ENCODE peak calls at places on chromosome 20, in nine cellular contexts. P, O, C, W, F, B, X, U and D are unnamed samples.

GRCh38 chr20:40744072-40744471 is 55.0 kb upstream of the MAFB start:
- DNase-seq in P (no peak), O (no peak), C (no peak), W (no peak), F (no peak), B (no peak), X (no peak), U (no peak), D (no peak)

GRCh38 chr20:21357851-21358250 is 39.5 kb downstream of the NKX2-4 start:
- DNase-seq in P (no peak), O (no peak), C (no peak), W (no peak), F (peak; percentile 24), B (no peak), X (no peak), U (no peak), D (no peak)

GRCh38 chr20:33164763-33165095 is 3.2 kb upstream of the BPIFA2 start:
- DNase-seq in P (no peak), O (no peak), C (no peak), W (no peak), F (no peak), B (no peak), X (no peak), U (no peak), D (no peak)

GRCh38 chr20:59466107-59466815 is 138.1 kb upstream of the PHACTR3 start:
- DNase-seq in P (no peak), O (no peak), C (no peak), W (no peak), F (no peak), B (no peak), X (no peak), U (no peak), D (no peak)

GRCh38 chr20:13261460-13262301 is 40.6 kb downstream of the ISM1 start:
- DNase-seq in P (peak; percentile 28), O (peak; percentile 44), C (peak; percentile 45), W (peak; percentile 50), F (peak; percentile 81), B (peak; percentile 47), X (peak; percentile 65), U (peak; percentile 77), D (peak; percentile 43)

GRCh38 chr20:46312945-46313861 is 4.9 kb upstream of the CDH22 start:
- DNase-seq in P (no peak), O (no peak), C (no peak), W (no peak), F (no peak), B (no peak), X (no peak), U (no peak), D (no peak)

GRCh38 chr20:38418509-38419204 is 16.5 kb downstream of the SNHG17 start:
- DNase-seq in P (no peak), O (peak; percentile 58), C (no peak), W (no peak), F (no peak), B (no peak), X (no peak), U (no peak), D (peak; percentile 35)

GRCh38 chr20:48192109-48192508 is 406.8 kb upstream of the SULF2 start:
- DNase-seq in P (no peak), O (no peak), C (no peak), W (no peak), F (peak; percentile 10), B (no peak), X (no peak), U (peak; percentile 49), D (no peak)